ENCODE peak calls at places on chromosome X, in seven cellular contexts. Q is WTC11, N is PC-3, R is GM12891, I is lower lobe of right lung, C is germinal center, Z is progenitor cell of endocrine pancreas. L is an unnamed sample.

GRCh38 chrX:11543249-11543648 is 122.5 kb downstream of the ARHGAP6 start:
- DNase-seq in R (no peak), I (no peak), C (no peak), Z (no peak), Q (no peak), N (no peak), L (no peak)

GRCh38 chrX:134717698-134718328 is 59.5 kb upstream of the PLAC1 start:
- DNase-seq in Q (no peak), C (no peak), N (peak; percentile 53), I (no peak), Z (no peak), R (no peak), L (no peak)

GRCh38 chrX:143437439-143437838 is 79.8 kb downstream of the SPANXN3 start:
- DNase-seq in Z (no peak), C (no peak), N (peak; percentile 60), I (no peak), Q (no peak), R (no peak), L (no peak)

GRCh38 chrX:1511150-1511549 is 25.8 kb downstream of the P2RY8 start:
- DNase-seq in C (no peak), I (no peak), Q (no peak), Z (no peak), R (no peak), N (no peak), L (no peak)

GRCh38 chrX:22360129-22360528 is 87.4 kb downstream of the CBLL2 start:
- DNase-seq in I (no peak), Q (no peak), N (no peak), Z (no peak), C (no peak), R (no peak), L (no peak)

GRCh38 chrX:46812445-46812844 is 24.4 kb upstream of the RP2 start:
- DNase-seq in I (no peak), Z (no peak), Q (no peak), N (peak; percentile 86), C (no peak), R (no peak), L (no peak)

GRCh38 chrX:153670748-153671588 is 2.6 kb downstream of the PNCK start:
- DNase-seq in R (no peak), N (no peak), Q (no peak), C (no peak), I (no peak), Z (no peak), L (no peak)

GRCh38 chrX:67574696-67575095 is 30.9 kb downstream of the AR start:
- DNase-seq in I (no peak), N (no peak), R (no peak), C (no peak), Z (no peak), Q (no peak), L (peak; percentile 49)

GRCh38 chrX:46179748-46180147 is 365.5 kb downstream of the ZNF674 start:
- DNase-seq in I (no peak), R (no peak), Q (no peak), N (no peak), C (no peak), Z (no peak), L (no peak)

GRCh38 chrX:14528629-14529287 is 578 bp upstream of the GLRA2 start:
- DNase-seq in R (peak; percentile 0), C (peak; percentile 6), N (peak; percentile 71), Z (peak; percentile 54), I (peak; percentile 32), Q (peak; percentile 80), L (peak; percentile 29)

GRCh38 chrX:11137543-11138139 is 26.5 kb downstream of the HCCS start:
- DNase-seq in Z (no peak), R (no peak), Q (no peak), I (no peak), C (no peak), N (peak; percentile 73), L (peak; percentile 24)

GRCh38 chrX:10099411-10099810 is 57.4 kb upstream of the CLCN4 start:
- DNase-seq in Q (no peak), C (no peak), N (no peak), R (no peak), I (no peak), Z (no peak), L (no peak)

GRCh38 chrX:150375243-150375642 is 12.1 kb downstream of the MAMLD1 start:
- DNase-seq in Z (no peak), N (no peak), Q (no peak), R (no peak), C (no peak), I (no peak), L (no peak)

GRCh38 chrX:49063715-49064114 is 4.9 kb downstream of the CCDC120 start:
- DNase-seq in Q (no peak), Z (no peak), I (no peak), R (no peak), C (no peak), N (no peak), L (no peak)

L was measured in EL.